ENCODE peak calls at places on chromosomes 6 and 20, in eight cellular contexts. H, I, L, O, B, K, Y and D are unnamed samples. For H3K4me1, the result is how much of the 10 kb centered on the place peaks cover.

GRCh38 chr6:20334961-20335360 is 66.7 kb upstream of the E2F3 start:
- DNase-seq in H (no peak), I (no peak), L (no peak), O (no peak), B (no peak), K (no peak), Y (no peak), D (no peak)

GRCh38 chr20:50278684-50279531 is 88.3 kb downstream of the CEBPB start:
- DNase-seq in H (peak), I (peak), L (no peak), O (peak), B (peak), K (no peak), Y (peak), D (peak)

GRCh38 chr6:113371106-113371505 is 486.0 kb upstream of the MARCKS start:
- DNase-seq in H (no peak), I (no peak), L (no peak), O (no peak), B (no peak), K (no peak), Y (no peak), D (no peak)

GRCh38 chr20:54134445-54135220 is 39.2 kb downstream of the CYP24A1 start:
- DNase-seq in H (no peak), I (peak), L (no peak), O (no peak), B (no peak), K (no peak), Y (no peak), D (no peak)

GRCh38 chr6:1029196-1029595 is 282.7 kb upstream of the FOXQ1 start:
- DNase-seq in H (no peak), I (no peak), L (no peak), O (no peak), B (no peak), K (no peak), Y (peak), D (no peak)

GRCh38 chr6:144286503-144287393 is 1.6 kb downstream of the UTRN start:
- DNase-seq in H (peak), I (peak), L (no peak), O (peak), B (peak), K (peak), Y (peak), D (peak)

GRCh38 chr20:22984611-22985010 is 50.5 kb upstream of the SSTR4 start:
- DNase-seq in H (no peak), I (no peak), L (no peak), O (no peak), B (no peak), K (peak), Y (no peak), D (no peak)

GRCh38 chr6:133964052-133964451 is 11.0 kb downstream of the TBPL1 start:
- DNase-seq in H (no peak), I (peak), L (no peak), O (no peak), B (no peak), K (no peak), Y (peak), D (no peak)

GRCh38 chr6:21987501-21987957 is 309.3 kb downstream of the PRL start:
- DNase-seq in H (peak), I (peak), L (peak), O (peak), B (peak), K (peak), Y (peak), D (peak)

GRCh38 chr20:46767127-46767761 is 57.8 kb downstream of the SLC2A10 start:
- DNase-seq in H (no peak), I (peak), L (no peak), O (peak), B (no peak), K (peak), Y (peak), D (no peak)

GRCh38 chr6:82040405-82041221 is 206.9 kb downstream of the IBTK start:
- DNase-seq in H (peak), I (peak), L (no peak), O (peak), B (no peak), K (peak), Y (peak), D (no peak)

GRCh38 chr6:105807905-105808304 is 278.2 kb upstream of the PRDM1 start:
- DNase-seq in H (no peak), I (no peak), L (no peak), O (no peak), B (no peak), K (no peak), Y (no peak), D (no peak)

GRCh38 chr20:59010995-59011873 is 4.2 kb upstream of the CTSZ start:
- DNase-seq in H (no peak), I (peak), L (no peak), O (no peak), B (no peak), K (peak), Y (peak), D (no peak)

GRCh38 chr6:149210376-149210775 is 107.1 kb upstream of the TAB2 start:
- DNase-seq in H (no peak), I (peak), L (no peak), O (no peak), B (no peak), K (no peak), Y (peak), D (no peak)

GRCh38 chr6:43972915-43973304 is 154.3 kb downstream of the MRPL14 start:
- DNase-seq in H (peak), I (peak), L (no peak), O (peak), B (peak), K (no peak), Y (peak), D (peak)

GRCh38 chr20:25271486-25272222 is 23.8 kb downstream of the PYGB start:
- DNase-seq in H (no peak), I (no peak), L (no peak), O (no peak), B (peak), K (no peak), Y (no peak), D (peak)

GRCh38 chr6:41726876-41727275 is 8.5 kb downstream of the TFEB start:
- DNase-seq in H (no peak), I (no peak), L (no peak), O (no peak), B (no peak), K (no peak), Y (no peak), D (peak)

GRCh38 chr20:44979090-44979621 is 12.8 kb downstream of the STK4 start:
- DNase-seq in H (no peak), I (no peak), L (no peak), O (peak), B (no peak), K (peak), Y (peak), D (no peak)

GRCh38 chr20:37310951-37311350 is 21.5 kb downstream of the MANBAL start:
- DNase-seq in H (no peak), I (no peak), L (no peak), O (no peak), B (no peak), K (no peak), Y (no peak), D (no peak)

GRCh38 chr6:26020983-26021349 is 58.4 kb downstream of the TRIM38 start:
- DNase-seq in H (peak), I (peak), L (no peak), O (peak), B (peak), K (peak), Y (peak), D (peak)
- H3K4me1 ChIP-seq in H (under half), I (under half), L (under half), O (under half), B (under half), K (under half), Y (under half), D (under half)

GRCh38 chr6:31529329-31530150 is 778 bp downstream of the MCCD1 start:
- DNase-seq in H (no peak), I (no peak), L (no peak), O (no peak), B (no peak), K (no peak), Y (no peak), D (no peak)
- TF ChIP-seq CTCF in H (no peak), I (no peak), L (no peak), O (no peak), B (no peak), K (no peak), Y (no peak), D (no peak)

DNA sequence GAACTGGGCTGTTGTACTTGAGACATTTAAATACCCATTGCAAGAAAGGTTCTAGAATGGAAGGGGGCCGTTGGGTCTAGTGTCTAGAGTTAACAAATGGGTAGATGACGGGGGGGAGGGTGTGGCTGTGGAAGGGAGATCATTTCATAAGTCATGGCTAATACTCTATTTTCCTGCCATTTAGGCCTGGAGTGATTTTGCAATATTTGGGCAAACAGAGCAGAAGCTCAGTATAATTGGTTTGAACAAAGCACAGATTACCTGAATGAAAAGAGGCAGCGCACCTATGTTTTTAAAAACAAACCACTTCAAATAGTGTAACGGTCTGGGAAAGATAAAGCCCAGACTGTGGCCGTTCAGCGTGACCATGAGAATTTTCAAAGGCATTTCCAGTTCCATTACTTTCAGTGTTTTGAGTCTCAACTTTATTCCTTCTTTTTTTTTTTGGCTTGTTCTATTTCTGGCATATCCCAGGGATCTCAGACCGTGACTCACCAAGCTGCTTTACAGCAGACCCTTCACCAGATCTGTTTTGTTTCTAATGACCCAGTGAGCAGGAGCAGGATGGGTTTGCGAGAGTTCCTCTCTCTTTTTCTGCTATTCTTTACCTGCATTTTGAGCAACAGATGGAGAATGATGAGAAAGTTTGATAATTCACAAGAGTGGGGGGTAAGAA is 73.7 kb downstream of the LYRM2 start:
- DNase-seq in H (peak), I (no peak), L (no peak), O (no peak), B (peak), K (no peak), Y (no peak), D (no peak)
- H3K4me3 ChIP-seq in H (no peak), I (no peak), L (no peak), O (no peak), B (no peak), K (no peak), Y (no peak), D (no peak)

DNA sequence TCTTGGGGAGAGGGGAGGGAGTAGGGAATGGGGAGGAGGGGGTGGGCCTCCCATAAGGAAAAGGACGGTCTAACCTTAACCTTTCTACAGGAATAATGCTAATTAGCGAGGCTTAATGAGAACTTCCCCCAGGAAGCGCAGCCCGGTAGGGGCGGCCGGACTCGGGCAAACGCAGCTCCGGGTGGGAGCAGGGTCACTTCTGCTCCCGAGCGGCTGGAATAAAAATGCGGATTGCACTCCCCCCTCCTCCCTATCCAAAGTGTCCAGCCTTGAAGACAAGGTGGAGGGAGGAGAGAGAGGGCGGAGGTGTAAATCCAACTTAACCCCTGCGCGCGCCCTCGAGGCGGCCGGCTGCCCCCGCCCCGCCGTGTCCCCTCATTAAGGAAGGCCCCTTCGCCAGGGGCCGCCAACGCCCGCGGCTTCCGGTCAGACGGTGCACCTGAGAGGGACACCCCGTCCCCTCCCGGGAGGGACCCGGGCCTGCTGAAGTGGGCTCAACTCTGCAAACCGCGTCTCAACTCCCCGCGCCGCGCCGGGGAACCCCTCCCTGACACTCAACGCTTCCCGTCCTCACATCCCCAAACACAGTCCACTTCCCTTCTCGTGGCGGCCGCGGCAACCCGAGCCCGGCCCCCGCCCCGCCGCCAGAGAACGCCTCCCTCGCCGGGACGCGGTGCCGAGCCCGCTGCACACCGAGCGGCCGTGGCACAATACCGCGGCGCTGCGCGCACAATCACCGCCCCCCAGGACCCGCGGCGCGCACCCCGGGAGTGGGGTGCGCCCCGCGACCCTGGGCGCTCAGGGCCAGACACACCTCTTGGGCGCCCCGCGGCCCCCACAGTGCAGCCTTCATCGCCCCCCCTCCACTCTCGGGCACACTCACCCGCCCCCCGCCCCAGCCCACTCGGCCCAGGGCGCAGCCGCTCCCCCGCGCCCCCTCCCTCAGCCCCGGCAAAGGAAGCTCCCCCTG is 102.6 kb downstream of the NOL4L start:
- DNase-seq in H (no peak), I (peak), L (no peak), O (peak), B (peak), K (peak), Y (no peak), D (peak)
- H3K4me1 ChIP-seq in H (under half), I (under half), L (under half), O (under half), B (under half), K (under half), Y (under half), D (half or more)

GRCh38 chr6:14786008-14786407 is 459.9 kb upstream of the JARID2 start:
- DNase-seq in H (no peak), I (no peak), L (no peak), O (no peak), B (no peak), K (no peak), Y (no peak), D (no peak)

GRCh38 chr6:14786455-14786854 is 459.4 kb upstream of the JARID2 start:
- DNase-seq in H (no peak), I (no peak), L (no peak), O (no peak), B (no peak), K (no peak), Y (no peak), D (no peak)

GRCh38 chr6:14787274-14787673 is 458.6 kb upstream of the JARID2 start:
- DNase-seq in H (no peak), I (no peak), L (no peak), O (no peak), B (no peak), K (no peak), Y (no peak), D (no peak)

GRCh38 chr6:14784596-14785360 is 461.1 kb upstream of the JARID2 start:
- DNase-seq in H (no peak), I (no peak), L (no peak), O (no peak), B (no peak), K (no peak), Y (no peak), D (no peak)

GRCh38 chr6:14787677-14788076 is 458.2 kb upstream of the JARID2 start:
- DNase-seq in H (no peak), I (no peak), L (no peak), O (no peak), B (no peak), K (no peak), Y (no peak), D (no peak)
- TF ChIP-seq CTCF in H (no peak), I (no peak), L (no peak), O (no peak), B (no peak), K (no peak), Y (peak), D (no peak)